ENCODE peak calls at places on chromosomes 13 and 19, in five cellular contexts. G, C, B, W and Y are unnamed samples.

GRCh38 chr19:18231775-18232174 is 5.5 kb upstream of the PDE4C start:
- DNase-seq in G (no peak), C (no peak), B (no peak), W (no peak), Y (no peak)

GRCh38 chr19:1455002-1455335 is 5.0 kb downstream of the APC2 start:
- DNase-seq in G (no peak), C (no peak), B (no peak), W (no peak), Y (no peak)

GRCh38 chr19:43555185-43555770 is 20.0 kb downstream of the XRCC1 start:
- DNase-seq in G (peak), C (peak), B (peak), W (peak), Y (no peak)

GRCh38 chr13:109500146-109500773 is 286.1 kb downstream of the IRS2 start:
- DNase-seq in G (no peak), C (no peak), B (no peak), W (no peak), Y (no peak)

GRCh38 chr13:60520902-60521563 is 124.0 kb downstream of the TDRD3 start:
- DNase-seq in G (no peak), C (no peak), B (no peak), W (no peak), Y (no peak)

GRCh38 chr13:93786846-93787245 is 560.2 kb downstream of the GPC6 start:
- DNase-seq in G (no peak), C (no peak), B (no peak), W (no peak), Y (no peak)

GRCh38 chr13:100131863-100132574 is 43.1 kb downstream of the PCCA start:
- DNase-seq in G (no peak), C (peak), B (no peak), W (no peak), Y (no peak)

GRCh38 chr19:1248454-1249297 is at the start of gene MIDN:
- DNase-seq in G (peak), C (peak), B (peak), W (peak), Y (peak)

GRCh38 chr13:111922086-111922485 is 144.9 kb upstream of the SOX1 start:
- DNase-seq in G (no peak), C (no peak), B (no peak), W (no peak), Y (no peak)

GRCh38 chr19:15291666-15292065 is 40.7 kb downstream of the BRD4 start:
- DNase-seq in G (no peak), C (no peak), B (no peak), W (no peak), Y (no peak)

GRCh38 chr13:40230833-40231266 is 435.6 kb downstream of the FOXO1 start:
- DNase-seq in G (no peak), C (no peak), B (no peak), W (no peak), Y (no peak)

GRCh38 chr13:109198585-109198984 is 569.2 kb downstream of the MYO16 start:
- DNase-seq in G (no peak), C (no peak), B (no peak), W (no peak), Y (no peak)

GRCh38 chr19:46718157-46718933 is 1.4 kb upstream of the PRKD2 start:
- DNase-seq in G (peak), C (peak), B (peak), W (no peak), Y (no peak)

GRCh38 chr13:109698779-109699178 is 87.6 kb downstream of the IRS2 start:
- DNase-seq in G (no peak), C (no peak), B (no peak), W (no peak), Y (no peak)

GRCh38 chr19:46928951-46929350 is 68.2 kb downstream of the ARHGAP35 start:
- DNase-seq in G (no peak), C (no peak), B (no peak), W (no peak), Y (no peak)

GRCh38 chr19:17719730-17720486 is 628 bp downstream of the MAP1S start:
- DNase-seq in G (peak), C (peak), B (no peak), W (no peak), Y (no peak)

GRCh38 chr13:52838433-52839107 is 9.9 kb downstream of the PCDH8 start:
- DNase-seq in G (no peak), C (no peak), B (no peak), W (no peak), Y (no peak)

GRCh38 chr13:51815848-51816247 is 11.9 kb upstream of the DHRS12 start:
- DNase-seq in G (peak), C (no peak), B (no peak), W (no peak), Y (no peak)

GRCh38 chr13:48403151-48403631 is 9.7 kb downstream of the LPAR6 start:
- DNase-seq in G (no peak), C (peak), B (peak), W (no peak), Y (no peak)

GRCh38 chr13:47934371-47934770 is 66.7 kb downstream of the SUCLA2 start:
- DNase-seq in G (no peak), C (no peak), B (no peak), W (no peak), Y (no peak)